ENCODE peak calls at places on chromosomes 11 and 22, in four cellular contexts. D, X, I and P are unnamed samples.

GRCh38 chr11:124586247-124586860 is 16.6 kb downstream of the OR8A1 start:
- DNase-seq in D (peak), X (peak), I (peak), P (no peak)

GRCh38 chr11:102831709-102832492 is 11.5 kb downstream of the MMP3 start:
- DNase-seq in D (peak), X (no peak), I (no peak), P (no peak)

GRCh38 chr11:66495401-66495844 is 15.0 kb upstream of the BBS1 start:
- DNase-seq in D (no peak), X (no peak), I (no peak), P (no peak)

GRCh38 chr11:10374386-10374785 is 69.5 kb downstream of the ADM start:
- DNase-seq in D (no peak), X (no peak), I (no peak), P (no peak)

GRCh38 chr11:93569496-93569895 is 26.3 kb upstream of the SMCO4 start:
- DNase-seq in D (no peak), X (no peak), I (no peak), P (no peak)

GRCh38 chr11:66365711-66366619 is 5.6 kb downstream of the SLC29A2 start:
- DNase-seq in D (no peak), X (no peak), I (no peak), P (no peak)

GRCh38 chr11:119024430-119025098 is 6.0 kb downstream of the TRAPPC4 start:
- DNase-seq in D (no peak), X (no peak), I (no peak), P (no peak)

GRCh38 chr22:30327864-30328345 is 1.2 kb upstream of the TBC1D10A start:
- DNase-seq in D (no peak), X (no peak), I (no peak), P (no peak)

GRCh38 chr22:48772286-48772907 is 1055.3 kb downstream of the BRD1 start:
- DNase-seq in D (no peak), X (no peak), I (no peak), P (no peak)

GRCh38 chr11:36594316-36594989 is at the start of gene IFTAP:
- DNase-seq in D (peak), X (peak), I (peak), P (peak)

GRCh38 chr11:103730151-103730940 is 306.1 kb upstream of the DDI1 start:
- DNase-seq in D (no peak), X (no peak), I (no peak), P (no peak)

GRCh38 chr11:124863137-124863825 is 2.0 kb upstream of the ROBO3 start:
- DNase-seq in D (no peak), X (no peak), I (no peak), P (no peak)

GRCh38 chr11:101049813-101050212 is 79.8 kb downstream of the PGR start:
- DNase-seq in D (no peak), X (no peak), I (no peak), P (no peak)

GRCh38 chr22:30892286-30892685 is 76.3 kb downstream of the MORC2 start:
- DNase-seq in D (no peak), X (no peak), I (no peak), P (no peak)

GRCh38 chr11:86629070-86629706 is 43.2 kb downstream of the ME3 start:
- DNase-seq in D (no peak), X (no peak), I (no peak), P (no peak)

GRCh38 chr11:45926536-45927331 is 4.3 kb downstream of the LARGE2 start:
- DNase-seq in D (no peak), X (no peak), I (no peak), P (no peak)